ENCODE peak calls at places on chromosomes 13 and 19, in four cellular contexts. M, F, I and Q are unnamed samples.

GRCh38 chr13:62040806-62041205 is 625.2 kb upstream of the PCDH20 start:
- DNase-seq in M (no peak), F (no peak), I (no peak), Q (no peak)

GRCh38 chr19:57802269-57802668 is 12.4 kb downstream of the ZNF552 start:
- DNase-seq in M (no peak), F (no peak), I (no peak), Q (no peak)

GRCh38 chr19:48635263-48635965 is 1.8 kb downstream of the DBP start:
- DNase-seq in M (no peak), I (peak), F (peak), Q (no peak)

GRCh38 chr19:23075031-23075733 is 41.6 kb upstream of the ZNF730 start:
- DNase-seq in I (peak), F (peak), M (peak), Q (peak)

GRCh38 chr19:33302974-33303790 is 848 bp upstream of the CEBPA start:
- DNase-seq in F (peak), M (peak), I (no peak), Q (no peak)

GRCh38 chr13:99634672-99635071 is 133.4 kb downstream of the TM9SF2 start:
- DNase-seq in M (no peak), I (no peak), F (no peak), Q (no peak)

GRCh38 chr13:36420437-36420891 is 11.8 kb upstream of the CCNA1 start:
- DNase-seq in M (peak), F (peak), I (peak), Q (peak)

GRCh38 chr19:2799273-2800020 is 14.1 kb downstream of the THOP1 start:
- DNase-seq in F (no peak), I (no peak), M (no peak), Q (no peak)

GRCh38 chr19:32196690-32197420 is 148.6 kb upstream of the ZNF507 start:
- DNase-seq in F (no peak), M (no peak), I (no peak), Q (no peak)

GRCh38 chr13:60795219-60795618 is 398.2 kb downstream of the TDRD3 start:
- DNase-seq in I (no peak), F (no peak), M (no peak), Q (no peak)
- TF ChIP-seq CTCF in I (no peak), F (no peak), M (no peak), Q (no peak)

DNA sequence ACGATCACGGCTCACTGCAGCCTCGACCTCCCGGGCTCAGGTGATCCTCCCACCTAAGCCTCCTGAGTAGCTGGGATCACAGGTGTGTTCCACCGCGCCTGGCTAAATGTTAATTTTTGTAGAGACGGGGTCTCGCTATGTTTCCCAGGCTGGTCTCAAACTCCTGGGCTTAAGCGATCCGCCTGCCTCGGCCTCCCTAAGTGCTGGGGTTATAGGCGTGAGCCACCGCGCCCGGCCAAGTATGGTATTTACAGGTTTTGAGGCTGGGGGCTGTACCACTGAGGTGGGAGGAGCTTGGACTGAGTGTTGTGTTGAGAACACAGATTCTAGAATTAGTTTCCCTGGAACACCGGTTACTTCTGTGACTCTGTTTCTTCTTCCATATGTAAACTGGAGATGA is 452 bp upstream of the PPM1N start:
- DNase-seq in I (no peak), M (no peak), F (no peak), Q (no peak)
- H3K4me3 ChIP-seq in I (no peak), M (no peak), F (peak), Q (no peak)

DNA sequence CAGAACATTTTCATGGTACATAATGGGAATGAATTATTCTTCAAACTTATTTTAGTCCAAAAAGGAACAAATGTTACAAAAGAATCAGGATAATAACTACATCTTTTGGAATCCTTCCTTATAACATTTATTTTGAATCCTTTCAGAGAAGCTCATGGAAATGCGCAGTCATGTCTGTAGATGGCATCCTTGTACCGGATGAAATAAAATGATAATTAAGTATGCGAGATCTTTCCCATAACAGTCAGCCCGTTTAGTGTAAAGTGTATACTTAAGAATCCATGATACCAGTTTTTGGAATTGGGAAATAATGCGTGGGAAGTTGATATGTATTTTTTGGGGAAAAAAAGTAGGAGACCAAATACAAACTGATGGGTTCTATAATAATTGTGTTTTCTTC is 418.8 kb downstream of the GPC5 start:
- DNase-seq in I (no peak), F (peak), M (peak), Q (no peak)
- TF ChIP-seq CTCF in I (peak), F (peak), M (no peak), Q (no peak)

GRCh38 chr19:38304866-38305429 is 897 bp downstream of the C19orf33 start:
- DNase-seq in I (peak), F (peak), M (peak), Q (no peak)

GRCh38 chr19:38307076-38307475 is 3.0 kb downstream of the C19orf33 start:
- DNase-seq in M (no peak), I (no peak), F (no peak), Q (no peak)

GRCh38 chr19:38306236-38306635 is 2.2 kb downstream of the C19orf33 start:
- DNase-seq in F (no peak), M (no peak), I (no peak), Q (no peak)

GRCh38 chr19:38303517-38304351 is at the start of gene C19orf33:
- DNase-seq in M (peak), I (peak), F (no peak), Q (no peak)

GRCh38 chr19:38304352-38304865 is 358 bp downstream of the C19orf33 start:
- DNase-seq in F (no peak), M (no peak), I (no peak), Q (no peak)
- H3K4me3 ChIP-seq in F (no peak), M (no peak), I (peak), Q (no peak)

GRCh38 chr13:20711301-20712044 is 8.0 kb downstream of the IL17D start:
- DNase-seq in F (no peak), I (no peak), M (no peak), Q (no peak)

GRCh38 chr13:20708216-20708615 is 4.7 kb downstream of the IL17D start:
- DNase-seq in M (no peak), F (no peak), I (no peak), Q (no peak)

GRCh38 chr13:20706661-20707060 is 3.2 kb downstream of the IL17D start:
- DNase-seq in F (no peak), M (no peak), I (no peak), Q (no peak)

GRCh38 chr13:20709369-20709768 is 5.9 kb downstream of the IL17D start:
- DNase-seq in I (no peak), M (no peak), F (no peak), Q (no peak)

GRCh38 chr13:20709782-20710181 is 6.3 kb downstream of the IL17D start:
- DNase-seq in F (no peak), M (no peak), I (no peak), Q (no peak)
- TF ChIP-seq CTCF in F (no peak), M (no peak), I (no peak), Q (no peak)

GRCh38 chr19:1648926-1649541 is 3.4 kb downstream of the TCF3 start:
- DNase-seq in I (no peak), F (peak), M (peak), Q (no peak)

GRCh38 chr19:1651061-1651547 is 1.3 kb downstream of the TCF3 start:
- DNase-seq in M (peak), F (no peak), I (no peak), Q (no peak)

GRCh38 chr19:1648156-1648925 is 4.1 kb downstream of the TCF3 start:
- DNase-seq in I (no peak), F (no peak), M (no peak), Q (no peak)

GRCh38 chr19:1650627-1651009 is 1.8 kb downstream of the TCF3 start:
- DNase-seq in M (peak), I (no peak), F (no peak), Q (no peak)

GRCh38 chr19:1649706-1650626 is 2.4 kb downstream of the TCF3 start:
- DNase-seq in M (no peak), F (no peak), I (no peak), Q (no peak)
- H3K4me3 ChIP-seq in M (peak), F (peak), I (no peak), Q (no peak)

GRCh38 chr19:5026706-5027273 is 57.9 kb downstream of the KDM4B start:
- DNase-seq in F (no peak), M (no peak), I (no peak), Q (no peak)
- TF ChIP-seq CTCF in F (no peak), M (no peak), I (peak), Q (peak)